ENCODE peak calls at places on chromosomes 4 and X, in four cellular contexts. One of them, this sample, is unnamed. For H3K27me3, the result is how much of the 10 kb centered on the place peaks cover.

GRCh38 chr4:70463335-70463734 is 8.7 kb upstream of the MUC7 start:
- DNase-seq in HepG2: no peak
- DNase-seq in K562: no peak
- DNase-seq in HCT116: no peak
- DNase-seq in this sample: no peak

GRCh38 chr4:143559757-143560147 is 46.2 kb downstream of the SMARCA5 start:
- DNase-seq in HepG2: no peak
- DNase-seq in K562: no peak
- DNase-seq in HCT116: no peak
- DNase-seq in this sample: no peak

GRCh38 chr4:123350191-123350544 is 46.4 kb upstream of the SPRY1 start:
- DNase-seq in HepG2: peak
- DNase-seq in K562: peak
- DNase-seq in HCT116: peak
- DNase-seq in this sample: no peak

GRCh38 chr4:26785766-26786165 is 74.9 kb upstream of the STIM2 start:
- DNase-seq in HepG2: no peak
- DNase-seq in K562: no peak
- DNase-seq in HCT116: no peak
- DNase-seq in this sample: no peak

GRCh38 chr4:119525771-119526712 is 102.6 kb downstream of the PDE5A start:
- DNase-seq in HepG2: no peak
- DNase-seq in K562: no peak
- DNase-seq in HCT116: no peak
- DNase-seq in this sample: no peak

GRCh38 chr4:125313497-125313896 is 1.3 kb upstream of the FAT4 start:
- DNase-seq in HepG2: peak
- DNase-seq in K562: peak
- DNase-seq in HCT116: peak
- DNase-seq in this sample: no peak

GRCh38 chrX:33207056-33207455 is 4.3 kb downstream of the DMD start:
- DNase-seq in HepG2: no peak
- DNase-seq in K562: no peak
- DNase-seq in HCT116: no peak
- DNase-seq in this sample: no peak

GRCh38 chrX:12174358-12174757 is 36.1 kb downstream of the FRMPD4 start:
- DNase-seq in HepG2: no peak
- DNase-seq in K562: no peak
- DNase-seq in HCT116: no peak
- DNase-seq in this sample: no peak

GRCh38 chr4:181908168-181908567 is 335.0 kb upstream of the TENM3 start:
- DNase-seq in HepG2: no peak
- DNase-seq in K562: no peak
- DNase-seq in HCT116: no peak
- DNase-seq in this sample: no peak

GRCh38 chr4:48068182-48068581 is 51.6 kb downstream of the NIPAL1 start:
- DNase-seq in HepG2: no peak
- DNase-seq in K562: no peak
- DNase-seq in HCT116: no peak
- DNase-seq in this sample: no peak

GRCh38 chr4:31114821-31115220 is 394.7 kb downstream of the PCDH7 start:
- DNase-seq in HepG2: no peak
- DNase-seq in K562: no peak
- DNase-seq in HCT116: no peak
- DNase-seq in this sample: no peak

GRCh38 chrX:68403522-68403921 is 29.8 kb downstream of the OPHN1 start:
- DNase-seq in HepG2: no peak
- DNase-seq in K562: no peak
- DNase-seq in HCT116: no peak
- DNase-seq in this sample: no peak

GRCh38 chrX:22300130-22300529 is 27.4 kb downstream of the CBLL2 start:
- DNase-seq in HepG2: no peak
- DNase-seq in K562: no peak
- DNase-seq in HCT116: peak
- DNase-seq in this sample: no peak

GRCh38 chr4:76078033-76078613 is 3.6 kb downstream of the ART3 start:
- DNase-seq in HepG2: no peak
- DNase-seq in K562: no peak
- DNase-seq in HCT116: no peak
- DNase-seq in this sample: no peak

GRCh38 chr4:162838671-162839070 is 328.0 kb downstream of the NAF1 start:
- DNase-seq in HepG2: no peak
- DNase-seq in K562: no peak
- DNase-seq in HCT116: no peak
- DNase-seq in this sample: no peak

GRCh38 chr4:101019941-101020401 is 327.4 kb downstream of the PPP3CA start:
- DNase-seq in HepG2: peak
- DNase-seq in K562: no peak
- DNase-seq in HCT116: peak
- DNase-seq in this sample: no peak

GRCh38 chr4:185309770-185310169 is 86.0 kb downstream of the LRP2BP start:
- DNase-seq in HepG2: no peak
- DNase-seq in K562: no peak
- DNase-seq in HCT116: no peak
- DNase-seq in this sample: no peak

GRCh38 chr4:79083406-79084010 is 144.3 kb upstream of the PAQR3 start:
- DNase-seq in HepG2: no peak
- DNase-seq in K562: no peak
- DNase-seq in HCT116: no peak
- DNase-seq in this sample: no peak

GRCh38 chrX:111095974-111096870 is at the start of gene PAK3:
- DNase-seq in HepG2: no peak
- DNase-seq in K562: no peak
- DNase-seq in HCT116: no peak
- DNase-seq in this sample: no peak

GRCh38 chrX:150692837-150693781 is at the start of gene MTMR1:
- DNase-seq in HepG2: no peak
- DNase-seq in K562: peak
- DNase-seq in HCT116: no peak
- DNase-seq in this sample: no peak

GRCh38 chr4:121668368-121669162 is 28.2 kb downstream of the ANXA5 start:
- DNase-seq in HepG2: no peak
- DNase-seq in K562: no peak
- DNase-seq in HCT116: no peak
- DNase-seq in this sample: no peak

GRCh38 chr4:1531683-1532548 is 125.7 kb upstream of the NKX1-1 start:
- DNase-seq in HepG2: no peak
- DNase-seq in K562: no peak
- DNase-seq in HCT116: no peak
- DNase-seq in this sample: no peak

GRCh38 chrX:15563056-15563455 is 37.7 kb downstream of the ACE2 start:
- DNase-seq in HepG2: no peak
- DNase-seq in K562: no peak
- DNase-seq in HCT116: no peak
- DNase-seq in this sample: no peak

GRCh38 chr4:11429646-11430045 is 952 bp upstream of the HS3ST1 start:
- DNase-seq in HepG2: no peak
- DNase-seq in K562: no peak
- DNase-seq in HCT116: no peak
- DNase-seq in this sample: no peak
- H3K4me3 ChIP-seq in HepG2: no peak
- H3K4me3 ChIP-seq in K562: no peak
- H3K4me3 ChIP-seq in HCT116: peak
- H3K4me3 ChIP-seq in this sample: peak

GRCh38 chr4:112270051-112270450 is 15.7 kb downstream of the TIFA start:
- DNase-seq in HepG2: no peak
- DNase-seq in K562: no peak
- DNase-seq in HCT116: no peak
- DNase-seq in this sample: no peak
- H3K27me3 ChIP-seq in HepG2: under half
- H3K27me3 ChIP-seq in K562: under half
- H3K27me3 ChIP-seq in HCT116: under half
- H3K27me3 ChIP-seq in this sample: under half

GRCh38 chr4:158644341-158644740 is 27.3 kb downstream of the C4orf46 start:
- DNase-seq in HepG2: no peak
- DNase-seq in K562: no peak
- DNase-seq in HCT116: no peak
- DNase-seq in this sample: no peak
- TF ChIP-seq TCF7L2 in HepG2: no peak
- TF ChIP-seq TCF7L2 in K562: no peak
- TF ChIP-seq TCF7L2 in HCT116: no peak
- TF ChIP-seq TCF7L2 in this sample: no peak

GRCh38 chrX:155954793-155955192 is 42.7 kb upstream of the IL9R start:
- DNase-seq in HepG2: no peak
- DNase-seq in K562: no peak
- DNase-seq in HCT116: no peak
- DNase-seq in this sample: no peak

GRCh38 chrX:155959018-155959587 is 38.4 kb upstream of the IL9R start:
- DNase-seq in HepG2: no peak
- DNase-seq in K562: no peak
- DNase-seq in HCT116: no peak
- DNase-seq in this sample: no peak

GRCh38 chrX:155956649-155957048 is 40.8 kb upstream of the IL9R start:
- DNase-seq in HepG2: no peak
- DNase-seq in K562: no peak
- DNase-seq in HCT116: no peak
- DNase-seq in this sample: no peak

GRCh38 chrX:155956099-155956498 is 41.4 kb upstream of the IL9R start:
- DNase-seq in HepG2: no peak
- DNase-seq in K562: no peak
- DNase-seq in HCT116: no peak
- DNase-seq in this sample: no peak

GRCh38 chrX:155957843-155958242 is 39.7 kb upstream of the IL9R start:
- DNase-seq in HepG2: no peak
- DNase-seq in K562: no peak
- DNase-seq in HCT116: no peak
- DNase-seq in this sample: no peak
- H3K4me3 ChIP-seq in HepG2: no peak
- H3K4me3 ChIP-seq in K562: no peak
- H3K4me3 ChIP-seq in HCT116: no peak
- H3K4me3 ChIP-seq in this sample: no peak

DNA sequence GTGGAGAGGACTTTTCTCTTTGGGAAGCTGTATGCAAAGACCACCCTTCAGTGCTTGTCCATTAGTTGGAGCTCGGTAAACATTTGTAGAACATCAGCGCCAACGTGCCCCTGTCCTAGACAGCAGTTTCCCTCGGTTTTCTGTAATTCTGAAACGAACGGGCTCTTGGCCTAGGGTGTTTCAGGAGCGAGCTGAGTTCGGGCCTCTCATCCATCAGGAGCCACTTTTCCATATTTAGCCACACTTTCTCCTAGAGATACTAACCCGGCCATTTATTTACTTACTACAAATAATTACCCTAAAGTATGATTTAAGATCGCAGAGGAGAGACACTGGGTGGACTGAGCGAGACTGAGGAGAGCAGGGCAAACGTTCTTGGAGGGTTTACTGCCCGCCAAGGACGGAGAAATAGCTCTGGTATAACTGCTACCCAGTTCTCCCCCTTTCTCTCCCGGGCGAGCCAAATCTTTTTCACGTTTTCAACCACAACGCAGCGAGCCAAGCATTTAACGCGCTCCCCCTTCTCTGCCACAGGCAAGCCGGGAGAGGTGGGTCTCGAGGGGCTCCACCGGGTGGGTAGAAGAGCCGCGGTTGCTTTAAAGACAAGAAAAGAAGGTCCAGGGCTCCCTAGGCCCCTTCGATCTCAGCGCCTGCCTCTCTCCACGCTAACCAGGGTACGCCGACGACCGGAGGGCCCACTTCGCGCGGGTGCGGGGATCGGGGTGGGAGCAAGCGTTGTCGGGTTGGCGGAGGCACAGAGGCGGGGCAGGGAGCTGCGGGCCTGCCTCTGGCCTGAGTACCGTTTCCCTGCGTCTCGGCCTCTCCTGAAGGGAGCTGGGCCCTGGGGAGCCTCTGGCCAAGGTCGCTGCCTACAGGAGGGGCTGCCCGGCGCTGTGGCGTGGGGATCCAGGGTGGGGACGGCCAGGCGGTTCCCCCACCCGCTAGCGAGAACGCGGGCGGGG is 10.8 kb upstream of the PITX2 start:
- DNase-seq in HepG2: no peak
- DNase-seq in K562: no peak
- DNase-seq in HCT116: no peak
- DNase-seq in this sample: no peak
- H3K27me3 ChIP-seq in HepG2: half or more
- H3K27me3 ChIP-seq in K562: half or more
- H3K27me3 ChIP-seq in HCT116: under half
- H3K27me3 ChIP-seq in this sample: under half

DNA sequence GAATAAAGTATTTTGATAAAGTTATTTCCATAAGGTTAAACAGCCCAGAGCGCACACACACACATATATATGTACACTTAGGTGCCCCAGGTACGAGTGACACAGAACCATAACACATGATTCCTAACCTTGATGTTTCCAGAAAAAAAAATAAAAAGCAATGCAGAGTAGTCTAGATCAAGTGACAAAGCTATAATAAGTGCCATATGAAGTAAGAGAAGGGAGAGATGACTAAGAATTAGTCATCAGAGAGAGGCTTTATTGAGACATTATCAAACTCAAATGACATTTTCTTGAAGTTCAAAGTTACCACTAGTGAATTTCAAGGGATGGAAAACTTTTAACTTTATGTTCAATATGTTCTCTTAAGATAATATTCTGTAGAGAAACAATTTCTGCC is 215.0 kb downstream of the HTR2C start:
- DNase-seq in HepG2: no peak
- DNase-seq in K562: no peak
- DNase-seq in HCT116: peak
- DNase-seq in this sample: no peak
- TF ChIP-seq TCF7L2 in HepG2: no peak
- TF ChIP-seq TCF7L2 in K562: no peak
- TF ChIP-seq TCF7L2 in HCT116: peak
- TF ChIP-seq TCF7L2 in this sample: no peak

GRCh38 chrX:100410901-100411801 is 1.1 kb upstream of the PCDH19 start:
- DNase-seq in HepG2: no peak
- DNase-seq in K562: no peak
- DNase-seq in HCT116: no peak
- DNase-seq in this sample: no peak
- H3K4me3 ChIP-seq in HepG2: no peak
- H3K4me3 ChIP-seq in K562: no peak
- H3K4me3 ChIP-seq in HCT116: no peak
- H3K4me3 ChIP-seq in this sample: peak

GRCh38 chr4:84498203-84499026 is 677 bp downstream of the NKX6-1 start:
- DNase-seq in HepG2: no peak
- DNase-seq in K562: no peak
- DNase-seq in HCT116: peak
- DNase-seq in this sample: no peak
- H3K27me3 ChIP-seq in HepG2: half or more
- H3K27me3 ChIP-seq in K562: half or more
- H3K27me3 ChIP-seq in HCT116: under half
- H3K27me3 ChIP-seq in this sample: under half

GRCh38 chr4:54540931-54541330 is 116.8 kb upstream of the KIT start:
- DNase-seq in HepG2: no peak
- DNase-seq in K562: no peak
- DNase-seq in HCT116: no peak
- DNase-seq in this sample: no peak

GRCh38 chr4:54541426-54542118 is 116.2 kb upstream of the KIT start:
- DNase-seq in HepG2: no peak
- DNase-seq in K562: peak
- DNase-seq in HCT116: no peak
- DNase-seq in this sample: no peak

GRCh38 chr4:54542540-54543041 is 115.2 kb upstream of the KIT start:
- DNase-seq in HepG2: no peak
- DNase-seq in K562: peak
- DNase-seq in HCT116: no peak
- DNase-seq in this sample: no peak

GRCh38 chr4:54542119-54542438 is 115.7 kb upstream of the KIT start:
- DNase-seq in HepG2: no peak
- DNase-seq in K562: no peak
- DNase-seq in HCT116: no peak
- DNase-seq in this sample: no peak

GRCh38 chr4:54539500-54540029 is 118.2 kb upstream of the KIT start:
- DNase-seq in HepG2: peak
- DNase-seq in K562: peak
- DNase-seq in HCT116: no peak
- DNase-seq in this sample: no peak
- TF ChIP-seq TCF7L2 in HepG2: no peak
- TF ChIP-seq TCF7L2 in K562: no peak
- TF ChIP-seq TCF7L2 in HCT116: no peak
- TF ChIP-seq TCF7L2 in this sample: no peak

This sample was measured in Panc1.